ENCODE peak calls at places on chromosomes 13 and 19, in eight cellular contexts. A, W, F, M, Y, D, Q and L are unnamed samples.

GRCh38 chr19:44712864-44713515 is 14.0 kb downstream of the CEACAM16 start:
- DNase-seq in Y (peak), D (no peak), M (no peak), W (no peak), A (no peak), Q (no peak), F (no peak), L (no peak)

GRCh38 chr19:1445932-1446712 is 3.8 kb upstream of the APC2 start:
- DNase-seq in D (no peak), F (no peak), M (peak), Q (peak), Y (no peak), A (no peak), W (peak), L (no peak)

GRCh38 chr13:26584713-26585112 is 27.2 kb downstream of the WASF3 start:
- DNase-seq in M (peak), Q (no peak), Y (peak), F (no peak), A (no peak), W (no peak), D (no peak), L (no peak)

GRCh38 chr13:46374710-46375109 is 12.3 kb downstream of the RUBCNL start:
- DNase-seq in Q (no peak), A (no peak), D (no peak), W (no peak), Y (no peak), M (no peak), F (no peak), L (no peak)

GRCh38 chr19:16594681-16595091 is 22.5 kb upstream of the SLC35E1 start:
- DNase-seq in D (no peak), Y (no peak), Q (no peak), A (no peak), F (no peak), M (no peak), W (no peak), L (no peak)

GRCh38 chr13:37442996-37443395 is 155.6 kb downstream of the POSTN start:
- DNase-seq in A (no peak), M (peak), W (no peak), Y (peak), Q (no peak), F (no peak), D (no peak), L (no peak)

GRCh38 chr13:49454388-49455015 is 10.4 kb downstream of the SETDB2 start:
- DNase-seq in W (no peak), Y (peak), D (no peak), A (no peak), Q (no peak), M (peak), F (no peak), L (no peak)

GRCh38 chr13:42211704-42212103 is 60.2 kb upstream of the AKAP11 start:
- DNase-seq in Y (peak), M (peak), D (no peak), Q (no peak), W (no peak), F (no peak), A (no peak), L (no peak)

GRCh38 chr13:79385694-79386093 is 20.4 kb downstream of the RBM26 start:
- DNase-seq in F (no peak), A (no peak), W (no peak), M (no peak), D (no peak), Q (no peak), Y (peak), L (no peak)

GRCh38 chr13:39789451-39789850 is 134.0 kb downstream of the COG6 start:
- DNase-seq in A (no peak), Q (no peak), D (no peak), Y (no peak), F (no peak), W (no peak), M (no peak), L (no peak)

GRCh38 chr19:24074720-24075119 is 12.3 kb upstream of the ZNF254 start:
- DNase-seq in D (no peak), F (no peak), M (peak), Q (no peak), A (no peak), W (no peak), Y (peak), L (no peak)

GRCh38 chr13:43245374-43245964 is 222.1 kb downstream of the DNAJC15 start:
- DNase-seq in A (no peak), D (no peak), Q (no peak), W (no peak), M (peak), Y (peak), F (no peak), L (no peak)

GRCh38 chr19:43570174-43570791 is 5.0 kb downstream of the XRCC1 start:
- DNase-seq in W (no peak), A (no peak), F (no peak), Y (no peak), Q (no peak), M (no peak), D (no peak), L (no peak)

GRCh38 chr13:108560092-108560491 is 69.3 kb upstream of the MYO16 start:
- DNase-seq in W (no peak), D (no peak), Y (no peak), Q (no peak), F (no peak), M (no peak), A (no peak), L (no peak)

GRCh38 chr19:29526730-29527499 is 1.1 kb downstream of the VSTM2B start:
- DNase-seq in M (no peak), A (no peak), Q (no peak), W (peak), D (no peak), Y (no peak), F (no peak), L (no peak)

GRCh38 chr19:29527500-29528328 is 1.9 kb downstream of the VSTM2B start:
- DNase-seq in Y (no peak), A (no peak), F (no peak), D (no peak), Q (peak), W (no peak), M (no peak), L (no peak)

GRCh38 chr19:29524201-29524911 is 1.4 kb upstream of the VSTM2B start:
- DNase-seq in W (peak), M (no peak), Q (no peak), Y (no peak), A (no peak), F (no peak), D (no peak), L (no peak)

GRCh38 chr19:29524912-29525870 is 603 bp upstream of the VSTM2B start:
- DNase-seq in D (no peak), Q (no peak), W (peak), Y (no peak), F (no peak), M (no peak), A (no peak), L (no peak)

DNA sequence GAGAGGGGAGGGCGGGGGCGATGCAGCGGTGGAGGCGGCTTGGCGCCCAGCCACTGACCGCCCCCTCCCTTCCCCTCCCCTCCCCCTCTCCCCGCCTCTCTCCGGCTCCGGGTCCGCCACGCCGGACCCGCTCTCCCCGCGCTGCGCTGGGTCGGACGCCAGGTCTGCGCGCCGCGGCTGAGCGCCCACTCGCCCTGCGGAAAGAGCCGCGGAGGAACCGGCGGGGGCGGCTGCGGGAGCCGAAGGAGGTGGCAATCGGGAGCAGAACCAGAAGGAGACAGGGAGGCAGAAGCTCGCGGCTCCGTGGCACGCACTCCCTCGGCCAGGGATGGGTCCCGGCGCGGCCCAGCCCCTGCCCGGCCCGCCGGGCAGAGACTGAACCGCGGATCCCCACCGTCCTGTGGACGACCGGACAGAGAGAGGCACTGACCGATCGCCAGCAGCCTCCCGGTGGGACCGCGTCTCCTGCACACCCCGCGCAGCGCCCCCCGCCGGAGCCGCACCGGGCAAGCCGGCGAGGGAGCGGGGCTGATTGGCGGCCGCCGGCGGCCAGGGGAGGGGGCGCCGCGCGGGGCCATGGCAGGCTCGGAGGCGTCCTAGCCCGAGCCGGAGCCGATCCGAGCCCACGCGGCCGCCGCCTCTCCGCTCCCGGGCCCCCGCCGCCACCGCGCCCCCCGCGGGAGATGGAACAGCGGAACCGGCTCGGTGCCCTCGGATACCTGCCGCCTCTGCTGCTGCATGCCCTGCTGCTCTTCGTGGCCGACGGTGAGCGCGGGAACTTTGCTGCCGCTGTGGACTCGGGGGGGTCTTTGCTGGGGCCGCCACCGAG is at the start of gene VSTM2B:
- DNase-seq in M (no peak), Y (no peak), W (peak), A (no peak), D (no peak), F (no peak), Q (no peak), L (no peak)
- TF ChIP-seq CTCF in M (no peak), Y (no peak), W (no peak), A (no peak), D (no peak), F (no peak), Q (no peak), L (no peak)

DNA sequence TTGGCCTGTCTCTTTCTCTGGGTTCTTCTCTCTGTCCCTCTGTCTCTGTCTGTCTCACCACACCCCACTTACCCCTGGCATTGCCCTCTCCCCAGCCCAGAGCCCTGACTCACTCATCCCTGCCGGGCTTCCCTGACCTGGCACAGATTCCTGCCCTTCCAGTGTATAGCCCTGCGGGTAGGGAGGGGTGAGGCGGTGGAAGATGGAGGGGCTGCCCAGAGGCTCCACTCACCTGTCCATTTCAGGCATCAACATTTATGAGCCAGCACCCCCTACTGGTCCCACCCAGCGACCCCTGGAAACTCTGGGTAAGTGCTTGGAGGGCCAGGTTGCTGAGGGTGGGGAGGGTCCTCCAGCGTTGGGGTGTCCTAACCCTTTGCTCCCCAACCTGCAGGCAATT is 1.0 kb downstream of the NCCRP1 start:
- DNase-seq in W (no peak), Y (no peak), M (no peak), D (no peak), F (no peak), A (no peak), Q (no peak), L (no peak)
- TF ChIP-seq CTCF in W (no peak), Y (peak), M (no peak), D (no peak), F (no peak), A (peak), Q (peak), L (no peak)

GRCh38 chr13:59261928-59262488 is 901.7 kb downstream of the DIAPH3 start:
- DNase-seq in D (no peak), Q (no peak), M (no peak), Y (no peak), A (no peak), W (peak), F (no peak), L (no peak)
- TF ChIP-seq CTCF in D (no peak), Q (no peak), M (no peak), Y (no peak), A (no peak), W (peak), F (no peak), L (no peak)

GRCh38 chr13:91579320-91579719 is 180.9 kb downstream of the GPC5 start:
- DNase-seq in Q (no peak), F (no peak), Y (no peak), D (no peak), M (no peak), W (no peak), A (no peak), L (no peak)

GRCh38 chr13:91572944-91573535 is 174.6 kb downstream of the GPC5 start:
- DNase-seq in Q (no peak), M (no peak), A (no peak), W (no peak), Y (no peak), D (no peak), F (no peak), L (no peak)

GRCh38 chr13:91572439-91572838 is 174.0 kb downstream of the GPC5 start:
- DNase-seq in W (no peak), F (no peak), D (no peak), A (no peak), Y (no peak), Q (no peak), M (no peak), L (no peak)

GRCh38 chr13:91574756-91575155 is 176.3 kb downstream of the GPC5 start:
- DNase-seq in W (no peak), Y (no peak), F (no peak), M (peak), D (no peak), Q (no peak), A (no peak), L (no peak)

GRCh38 chr13:91576590-91576989 is 178.2 kb downstream of the GPC5 start:
- DNase-seq in A (no peak), D (no peak), W (peak), M (no peak), Q (no peak), F (no peak), Y (no peak), L (no peak)
- TF ChIP-seq CTCF in A (no peak), D (no peak), W (peak), M (no peak), Q (no peak), F (no peak), Y (no peak), L (no peak)

GRCh38 chr19:19204181-19204580 is 967 bp upstream of the NR2C2AP start:
- DNase-seq in W (no peak), Q (no peak), M (no peak), F (no peak), D (no peak), Y (no peak), A (no peak), L (no peak)
- TF ChIP-seq CTCF in W (no peak), Q (no peak), M (no peak), F (no peak), D (no peak), Y (no peak), A (no peak), L (no peak)